ENCODE peak calls at places on chromosomes 5 and 9, in four cellular contexts. D is AG04449; T is stimulated activated CD4-positive, alpha-beta T cell treated with anti-CD3 and anti-CD28 coated beads, Interleukin-12 subunit alpha, Interleukin-12 subunit beta, amount 100 ng/mL, for 24 hours; W is activated B cell treated with CpG ODN at 0.5 μM for 24 hours. B is an unnamed sample.

GRCh38 chr5:4700082-4700481 is 440.0 kb upstream of the ADAMTS16 start:
- DNase-seq in T (no peak), D (peak; percentile 16), W (no peak), B (peak; percentile 81)

GRCh38 chr5:53052499-53052898 is 57.1 kb downstream of the MOCS2 start:
- DNase-seq in D (no peak), T (no peak), W (no peak), B (no peak)

GRCh38 chr5:172701336-172702061 is 60.4 kb downstream of the NEURL1B start:
- DNase-seq in T (no peak), D (no peak), W (no peak), B (no peak)

GRCh38 chr5:181191526-181192336 is 13.3 kb downstream of the TRIM7 start:
- DNase-seq in T (peak; percentile 89), W (peak; percentile 99), D (no peak), B (peak; percentile 98)

GRCh38 chr5:44387911-44388310 is 1.3 kb downstream of the FGF10 start:
- DNase-seq in T (no peak), D (no peak), W (no peak), B (peak; percentile 31)

GRCh38 chr9:88076286-88077070 is 61.8 kb downstream of the SPATA31C2 start:
- DNase-seq in T (peak; percentile 43), D (no peak), W (no peak), B (peak; percentile 78)

GRCh38 chr5:133309981-133310630 is 258.3 kb downstream of the HSPA4 start:
- DNase-seq in T (no peak), W (no peak), D (no peak), B (no peak)

GRCh38 chr5:143605403-143606005 is 202.0 kb upstream of the NR3C1 start:
- DNase-seq in D (no peak), T (no peak), W (no peak), B (peak; percentile 34)

GRCh38 chr9:128081052-128081451 is 13.0 kb downstream of the SLC25A25 start:
- DNase-seq in T (no peak), W (no peak), D (peak; percentile 70), B (no peak)

GRCh38 chr9:4762889-4763521 is 22.0 kb upstream of the AK3 start:
- DNase-seq in D (no peak), W (no peak), T (no peak), B (peak; percentile 82)

GRCh38 chr5:78587775-78588291 is 60.7 kb downstream of the LHFPL2 start:
- DNase-seq in W (no peak), T (no peak), D (no peak), B (no peak)

GRCh38 chr5:78561261-78561660 is 87.3 kb downstream of the LHFPL2 start:
- DNase-seq in W (no peak), D (no peak), T (no peak), B (no peak)